ENCODE peak calls at places on chromosomes 3 and 15, in eight cellular contexts. One of them, this sample, is unnamed.

GRCh38 chr15:79035111-79035601 is 55.4 kb downstream of the RASGRF1 start:
- DNase-seq in fibroblast of pulmonary artery: no peak
- DNase-seq in ureter: peak
- DNase-seq in neural progenitor cell: peak
- DNase-seq in NCI-H1048: no peak
- DNase-seq in HEK293T: no peak
- DNase-seq in cardiac septum: no peak
- DNase-seq in left ventricle myocardium superior: no peak
- DNase-seq in this sample: no peak

GRCh38 chr3:11529281-11529680 is 114.4 kb downstream of the VGLL4 start:
- DNase-seq in fibroblast of pulmonary artery: no peak
- DNase-seq in ureter: no peak
- DNase-seq in neural progenitor cell: no peak
- DNase-seq in NCI-H1048: no peak
- DNase-seq in HEK293T: no peak
- DNase-seq in cardiac septum: no peak
- DNase-seq in left ventricle myocardium superior: no peak
- DNase-seq in this sample: no peak

GRCh38 chr15:95324596-95325135 is 1005.8 kb upstream of the NR2F2 start:
- DNase-seq in fibroblast of pulmonary artery: no peak
- DNase-seq in ureter: no peak
- DNase-seq in neural progenitor cell: no peak
- DNase-seq in NCI-H1048: no peak
- DNase-seq in HEK293T: no peak
- DNase-seq in cardiac septum: no peak
- DNase-seq in left ventricle myocardium superior: no peak
- DNase-seq in this sample: no peak

GRCh38 chr3:31278532-31278931 is 254.2 kb upstream of the STT3B start:
- DNase-seq in fibroblast of pulmonary artery: no peak
- DNase-seq in ureter: no peak
- DNase-seq in neural progenitor cell: no peak
- DNase-seq in NCI-H1048: no peak
- DNase-seq in HEK293T: no peak
- DNase-seq in cardiac septum: no peak
- DNase-seq in left ventricle myocardium superior: no peak
- DNase-seq in this sample: no peak

GRCh38 chr15:61122624-61123375 is 106.3 kb downstream of the RORA start:
- DNase-seq in fibroblast of pulmonary artery: no peak
- DNase-seq in ureter: no peak
- DNase-seq in neural progenitor cell: no peak
- DNase-seq in NCI-H1048: no peak
- DNase-seq in HEK293T: no peak
- DNase-seq in cardiac septum: no peak
- DNase-seq in left ventricle myocardium superior: no peak
- DNase-seq in this sample: no peak

GRCh38 chr15:87623832-87624231 is 632.7 kb downstream of the NTRK3 start:
- DNase-seq in fibroblast of pulmonary artery: no peak
- DNase-seq in ureter: no peak
- DNase-seq in neural progenitor cell: peak
- DNase-seq in NCI-H1048: no peak
- DNase-seq in HEK293T: no peak
- DNase-seq in cardiac septum: no peak
- DNase-seq in left ventricle myocardium superior: no peak
- DNase-seq in this sample: no peak

GRCh38 chr15:31393441-31394091 is 66.9 kb downstream of the KLF13 start:
- DNase-seq in fibroblast of pulmonary artery: no peak
- DNase-seq in ureter: no peak
- DNase-seq in neural progenitor cell: no peak
- DNase-seq in NCI-H1048: no peak
- DNase-seq in HEK293T: no peak
- DNase-seq in cardiac septum: no peak
- DNase-seq in left ventricle myocardium superior: peak
- DNase-seq in this sample: no peak

GRCh38 chr15:100056411-100057072 is 285.2 kb downstream of the ADAMTS17 start:
- DNase-seq in fibroblast of pulmonary artery: no peak
- DNase-seq in ureter: no peak
- DNase-seq in neural progenitor cell: no peak
- DNase-seq in NCI-H1048: no peak
- DNase-seq in HEK293T: no peak
- DNase-seq in cardiac septum: no peak
- DNase-seq in left ventricle myocardium superior: no peak
- DNase-seq in this sample: no peak

GRCh38 chr3:196632033-196632751 is 7.3 kb upstream of the NRROS start:
- DNase-seq in fibroblast of pulmonary artery: peak
- DNase-seq in ureter: peak
- DNase-seq in neural progenitor cell: peak
- DNase-seq in NCI-H1048: no peak
- DNase-seq in HEK293T: peak
- DNase-seq in cardiac septum: peak
- DNase-seq in left ventricle myocardium superior: peak
- DNase-seq in this sample: peak

GRCh38 chr15:40150163-40150925 is 10.5 kb upstream of the BUB1B start:
- DNase-seq in fibroblast of pulmonary artery: peak
- DNase-seq in ureter: peak
- DNase-seq in neural progenitor cell: no peak
- DNase-seq in NCI-H1048: no peak
- DNase-seq in HEK293T: no peak
- DNase-seq in cardiac septum: no peak
- DNase-seq in left ventricle myocardium superior: no peak
- DNase-seq in this sample: peak

GRCh38 chr3:142930510-142930909 is 33.0 kb downstream of the PAQR9 start:
- DNase-seq in fibroblast of pulmonary artery: peak
- DNase-seq in ureter: no peak
- DNase-seq in neural progenitor cell: no peak
- DNase-seq in NCI-H1048: no peak
- DNase-seq in HEK293T: no peak
- DNase-seq in cardiac septum: no peak
- DNase-seq in left ventricle myocardium superior: no peak
- DNase-seq in this sample: peak

GRCh38 chr3:78647735-78648134 is 1120.1 kb downstream of the ROBO1 start:
- DNase-seq in fibroblast of pulmonary artery: peak
- DNase-seq in ureter: no peak
- DNase-seq in neural progenitor cell: no peak
- DNase-seq in NCI-H1048: no peak
- DNase-seq in HEK293T: no peak
- DNase-seq in cardiac septum: no peak
- DNase-seq in left ventricle myocardium superior: no peak
- DNase-seq in this sample: no peak

GRCh38 chr3:134453631-134454030 is 32.2 kb downstream of the ANAPC13 start:
- DNase-seq in fibroblast of pulmonary artery: no peak
- DNase-seq in ureter: no peak
- DNase-seq in neural progenitor cell: peak
- DNase-seq in NCI-H1048: no peak
- DNase-seq in HEK293T: peak
- DNase-seq in cardiac septum: no peak
- DNase-seq in left ventricle myocardium superior: no peak
- DNase-seq in this sample: peak

GRCh38 chr3:188890572-188891270 is 281.1 kb upstream of the TPRG1 start:
- DNase-seq in fibroblast of pulmonary artery: peak
- DNase-seq in ureter: no peak
- DNase-seq in neural progenitor cell: no peak
- DNase-seq in NCI-H1048: no peak
- DNase-seq in HEK293T: no peak
- DNase-seq in cardiac septum: no peak
- DNase-seq in left ventricle myocardium superior: no peak
- DNase-seq in this sample: no peak

GRCh38 chr15:90571063-90571541 is 41.4 kb downstream of the CRTC3 start:
- DNase-seq in fibroblast of pulmonary artery: no peak
- DNase-seq in ureter: no peak
- DNase-seq in neural progenitor cell: no peak
- DNase-seq in NCI-H1048: no peak
- DNase-seq in HEK293T: no peak
- DNase-seq in cardiac septum: peak
- DNase-seq in left ventricle myocardium superior: no peak
- DNase-seq in this sample: peak

GRCh38 chr3:141385386-141386079 is 17.2 kb downstream of the ZBTB38 start:
- DNase-seq in fibroblast of pulmonary artery: peak
- DNase-seq in ureter: no peak
- DNase-seq in neural progenitor cell: no peak
- DNase-seq in NCI-H1048: no peak
- DNase-seq in HEK293T: no peak
- DNase-seq in cardiac septum: no peak
- DNase-seq in left ventricle myocardium superior: no peak
- DNase-seq in this sample: no peak

GRCh38 chr3:48765376-48765775 is 48.4 kb upstream of the IP6K2 start:
- DNase-seq in fibroblast of pulmonary artery: peak
- DNase-seq in ureter: no peak
- DNase-seq in neural progenitor cell: no peak
- DNase-seq in NCI-H1048: no peak
- DNase-seq in HEK293T: no peak
- DNase-seq in cardiac septum: no peak
- DNase-seq in left ventricle myocardium superior: no peak
- DNase-seq in this sample: no peak

GRCh38 chr3:112074616-112075497 is 11.3 kb upstream of the C3orf52 start:
- DNase-seq in fibroblast of pulmonary artery: peak
- DNase-seq in ureter: peak
- DNase-seq in neural progenitor cell: no peak
- DNase-seq in NCI-H1048: no peak
- DNase-seq in HEK293T: peak
- DNase-seq in cardiac septum: no peak
- DNase-seq in left ventricle myocardium superior: no peak
- DNase-seq in this sample: peak

GRCh38 chr3:172152869-172153268 is 113.5 kb downstream of the FNDC3B start:
- DNase-seq in fibroblast of pulmonary artery: peak
- DNase-seq in ureter: no peak
- DNase-seq in neural progenitor cell: no peak
- DNase-seq in NCI-H1048: no peak
- DNase-seq in HEK293T: no peak
- DNase-seq in cardiac septum: no peak
- DNase-seq in left ventricle myocardium superior: no peak
- DNase-seq in this sample: no peak

GRCh38 chr3:189941679-189942078 is 179.0 kb downstream of the P3H2 start:
- DNase-seq in fibroblast of pulmonary artery: peak
- DNase-seq in ureter: no peak
- DNase-seq in neural progenitor cell: no peak
- DNase-seq in NCI-H1048: no peak
- DNase-seq in HEK293T: no peak
- DNase-seq in cardiac septum: no peak
- DNase-seq in left ventricle myocardium superior: no peak
- DNase-seq in this sample: no peak

GRCh38 chr3:128548426-128549282 is 55.7 kb upstream of the GATA2 start:
- DNase-seq in fibroblast of pulmonary artery: peak
- DNase-seq in ureter: no peak
- DNase-seq in neural progenitor cell: no peak
- DNase-seq in NCI-H1048: no peak
- DNase-seq in HEK293T: no peak
- DNase-seq in cardiac septum: no peak
- DNase-seq in left ventricle myocardium superior: no peak
- DNase-seq in this sample: no peak

GRCh38 chr3:136149569-136150136 is 46.5 kb downstream of the MSL2 start:
- DNase-seq in fibroblast of pulmonary artery: peak
- DNase-seq in ureter: no peak
- DNase-seq in neural progenitor cell: no peak
- DNase-seq in NCI-H1048: no peak
- DNase-seq in HEK293T: no peak
- DNase-seq in cardiac septum: no peak
- DNase-seq in left ventricle myocardium superior: no peak
- DNase-seq in this sample: no peak

GRCh38 chr3:59783468-59783988 is 733.7 kb upstream of the CFAP20DC start:
- DNase-seq in fibroblast of pulmonary artery: no peak
- DNase-seq in ureter: no peak
- DNase-seq in neural progenitor cell: no peak
- DNase-seq in NCI-H1048: no peak
- DNase-seq in HEK293T: no peak
- DNase-seq in cardiac septum: no peak
- DNase-seq in left ventricle myocardium superior: no peak
- DNase-seq in this sample: no peak

GRCh38 chr15:82870727-82871576 is 61.5 kb downstream of the WHAMM start:
- DNase-seq in fibroblast of pulmonary artery: no peak
- DNase-seq in ureter: no peak
- DNase-seq in neural progenitor cell: no peak
- DNase-seq in NCI-H1048: no peak
- DNase-seq in HEK293T: no peak
- DNase-seq in cardiac septum: no peak
- DNase-seq in left ventricle myocardium superior: no peak
- DNase-seq in this sample: no peak

GRCh38 chr3:57910988-57911387 is 97.2 kb upstream of the FLNB start:
- DNase-seq in fibroblast of pulmonary artery: peak
- DNase-seq in ureter: no peak
- DNase-seq in neural progenitor cell: peak
- DNase-seq in NCI-H1048: no peak
- DNase-seq in HEK293T: no peak
- DNase-seq in cardiac septum: no peak
- DNase-seq in left ventricle myocardium superior: no peak
- DNase-seq in this sample: peak

GRCh38 chr3:156665296-156665695 is 9.1 kb upstream of the TIPARP start:
- DNase-seq in fibroblast of pulmonary artery: peak
- DNase-seq in ureter: no peak
- DNase-seq in neural progenitor cell: no peak
- DNase-seq in NCI-H1048: no peak
- DNase-seq in HEK293T: no peak
- DNase-seq in cardiac septum: no peak
- DNase-seq in left ventricle myocardium superior: no peak
- DNase-seq in this sample: no peak

GRCh38 chr3:21876742-21877141 is 125.7 kb upstream of the ZNF385D start:
- DNase-seq in fibroblast of pulmonary artery: no peak
- DNase-seq in ureter: no peak
- DNase-seq in neural progenitor cell: peak
- DNase-seq in NCI-H1048: no peak
- DNase-seq in HEK293T: no peak
- DNase-seq in cardiac septum: no peak
- DNase-seq in left ventricle myocardium superior: no peak
- DNase-seq in this sample: no peak

GRCh38 chr3:119741701-119742100 is 38.9 kb downstream of the CFAP91 start:
- DNase-seq in fibroblast of pulmonary artery: no peak
- DNase-seq in ureter: no peak
- DNase-seq in neural progenitor cell: no peak
- DNase-seq in NCI-H1048: no peak
- DNase-seq in HEK293T: no peak
- DNase-seq in cardiac septum: no peak
- DNase-seq in left ventricle myocardium superior: no peak
- DNase-seq in this sample: no peak

GRCh38 chr3:140832883-140833282 is 108.8 kb upstream of the SLC25A36 start:
- DNase-seq in fibroblast of pulmonary artery: no peak
- DNase-seq in ureter: no peak
- DNase-seq in neural progenitor cell: no peak
- DNase-seq in NCI-H1048: no peak
- DNase-seq in HEK293T: no peak
- DNase-seq in cardiac septum: no peak
- DNase-seq in left ventricle myocardium superior: no peak
- DNase-seq in this sample: no peak

GRCh38 chr3:55709411-55709997 is 222.4 kb upstream of the WNT5A start:
- DNase-seq in fibroblast of pulmonary artery: no peak
- DNase-seq in ureter: no peak
- DNase-seq in neural progenitor cell: no peak
- DNase-seq in NCI-H1048: no peak
- DNase-seq in HEK293T: no peak
- DNase-seq in cardiac septum: no peak
- DNase-seq in left ventricle myocardium superior: no peak
- DNase-seq in this sample: no peak

GRCh38 chr3:31356941-31357340 is 175.8 kb upstream of the STT3B start:
- DNase-seq in fibroblast of pulmonary artery: peak
- DNase-seq in ureter: no peak
- DNase-seq in neural progenitor cell: no peak
- DNase-seq in NCI-H1048: no peak
- DNase-seq in HEK293T: no peak
- DNase-seq in cardiac septum: no peak
- DNase-seq in left ventricle myocardium superior: peak
- DNase-seq in this sample: no peak

GRCh38 chr3:156674911-156675743 is 737 bp downstream of the TIPARP start:
- DNase-seq in fibroblast of pulmonary artery: peak
- DNase-seq in ureter: peak
- DNase-seq in neural progenitor cell: peak
- DNase-seq in NCI-H1048: peak
- DNase-seq in HEK293T: peak
- DNase-seq in cardiac septum: peak
- DNase-seq in left ventricle myocardium superior: peak
- DNase-seq in this sample: no peak

GRCh38 chr15:101122806-101123205 is 129.0 kb downstream of the CHSY1 start:
- DNase-seq in fibroblast of pulmonary artery: no peak
- DNase-seq in ureter: no peak
- DNase-seq in neural progenitor cell: no peak
- DNase-seq in NCI-H1048: no peak
- DNase-seq in HEK293T: no peak
- DNase-seq in cardiac septum: no peak
- DNase-seq in left ventricle myocardium superior: no peak
- DNase-seq in this sample: no peak

This sample was measured in HCT116.